ENCODE peak calls at places on chromosomes 6 and 20, in six cellular contexts. One of them, this sample, is unnamed.

GRCh38 chr6:89015971-89016370 is 52.6 kb upstream of the RNGTT start:
- DNase-seq in astrocyte of the spinal cord: no peak
- DNase-seq in A549: no peak
- DNase-seq in GM10248: no peak
- DNase-seq in fibroblast of lung: no peak
- DNase-seq in cardiac fibroblast: no peak
- DNase-seq in this sample: no peak

GRCh38 chr6:34583861-34584604 is 27.9 kb upstream of the SPDEF start:
- DNase-seq in astrocyte of the spinal cord: no peak
- DNase-seq in A549: no peak
- DNase-seq in GM10248: no peak
- DNase-seq in fibroblast of lung: no peak
- DNase-seq in cardiac fibroblast: no peak
- DNase-seq in this sample: no peak

GRCh38 chr6:64932486-64932885 is 774.5 kb downstream of the EYS start:
- DNase-seq in astrocyte of the spinal cord: no peak
- DNase-seq in A549: no peak
- DNase-seq in GM10248: no peak
- DNase-seq in fibroblast of lung: no peak
- DNase-seq in cardiac fibroblast: peak
- DNase-seq in this sample: no peak

GRCh38 chr6:51855310-51856082 is 231.9 kb downstream of the PKHD1 start:
- DNase-seq in astrocyte of the spinal cord: peak
- DNase-seq in A549: peak
- DNase-seq in GM10248: peak
- DNase-seq in fibroblast of lung: peak
- DNase-seq in cardiac fibroblast: peak
- DNase-seq in this sample: peak

GRCh38 chr6:136752554-136752953 is 39.7 kb downstream of the MAP3K5 start:
- DNase-seq in astrocyte of the spinal cord: no peak
- DNase-seq in A549: no peak
- DNase-seq in GM10248: no peak
- DNase-seq in fibroblast of lung: no peak
- DNase-seq in cardiac fibroblast: no peak
- DNase-seq in this sample: no peak

GRCh38 chr6:76703786-76704185 is 631.3 kb upstream of the IMPG1 start:
- DNase-seq in astrocyte of the spinal cord: no peak
- DNase-seq in A549: no peak
- DNase-seq in GM10248: no peak
- DNase-seq in fibroblast of lung: no peak
- DNase-seq in cardiac fibroblast: no peak
- DNase-seq in this sample: no peak

GRCh38 chr6:47321582-47321981 is 11.9 kb upstream of the TNFRSF21 start:
- DNase-seq in astrocyte of the spinal cord: no peak
- DNase-seq in A549: no peak
- DNase-seq in GM10248: no peak
- DNase-seq in fibroblast of lung: no peak
- DNase-seq in cardiac fibroblast: no peak
- DNase-seq in this sample: no peak

GRCh38 chr20:59547596-59547995 is 56.7 kb upstream of the PHACTR3 start:
- DNase-seq in astrocyte of the spinal cord: no peak
- DNase-seq in A549: no peak
- DNase-seq in GM10248: no peak
- DNase-seq in fibroblast of lung: no peak
- DNase-seq in cardiac fibroblast: no peak
- DNase-seq in this sample: no peak

GRCh38 chr6:149934249-149935156 is 7.3 kb upstream of the ULBP2 start:
- DNase-seq in astrocyte of the spinal cord: peak
- DNase-seq in A549: peak
- DNase-seq in GM10248: peak
- DNase-seq in fibroblast of lung: peak
- DNase-seq in cardiac fibroblast: peak
- DNase-seq in this sample: peak

GRCh38 chr6:150004101-150004782 is 21.1 kb downstream of the RAET1L start:
- DNase-seq in astrocyte of the spinal cord: no peak
- DNase-seq in A549: no peak
- DNase-seq in GM10248: peak
- DNase-seq in fibroblast of lung: no peak
- DNase-seq in cardiac fibroblast: no peak
- DNase-seq in this sample: no peak

GRCh38 chr6:112563368-112563767 is 216.2 kb downstream of the RFPL4B start:
- DNase-seq in astrocyte of the spinal cord: peak
- DNase-seq in A549: no peak
- DNase-seq in GM10248: no peak
- DNase-seq in fibroblast of lung: peak
- DNase-seq in cardiac fibroblast: peak
- DNase-seq in this sample: peak

GRCh38 chr6:44256291-44257006 is 879 bp downstream of the SLC35B2 start:
- DNase-seq in astrocyte of the spinal cord: no peak
- DNase-seq in A549: peak
- DNase-seq in GM10248: no peak
- DNase-seq in fibroblast of lung: no peak
- DNase-seq in cardiac fibroblast: no peak
- DNase-seq in this sample: no peak

GRCh38 chr20:20364016-20364746 is 3.7 kb upstream of the INSM1 start:
- DNase-seq in astrocyte of the spinal cord: no peak
- DNase-seq in A549: no peak
- DNase-seq in GM10248: no peak
- DNase-seq in fibroblast of lung: no peak
- DNase-seq in cardiac fibroblast: no peak
- DNase-seq in this sample: no peak

GRCh38 chr6:108748063-108748462 is 100.2 kb upstream of the ARMC2 start:
- DNase-seq in astrocyte of the spinal cord: no peak
- DNase-seq in A549: no peak
- DNase-seq in GM10248: no peak
- DNase-seq in fibroblast of lung: peak
- DNase-seq in cardiac fibroblast: no peak
- DNase-seq in this sample: peak

GRCh38 chr6:100001915-100002388 is 7.9 kb upstream of the MCHR2 start:
- DNase-seq in astrocyte of the spinal cord: peak
- DNase-seq in A549: peak
- DNase-seq in GM10248: peak
- DNase-seq in fibroblast of lung: peak
- DNase-seq in cardiac fibroblast: peak
- DNase-seq in this sample: peak

GRCh38 chr20:24418731-24419130 is 50.7 kb upstream of the SYNDIG1 start:
- DNase-seq in astrocyte of the spinal cord: no peak
- DNase-seq in A549: no peak
- DNase-seq in GM10248: no peak
- DNase-seq in fibroblast of lung: no peak
- DNase-seq in cardiac fibroblast: no peak
- DNase-seq in this sample: no peak

GRCh38 chr6:53059648-53060589 is 5.3 kb upstream of the FBXO9 start:
- DNase-seq in astrocyte of the spinal cord: no peak
- DNase-seq in A549: no peak
- DNase-seq in GM10248: no peak
- DNase-seq in fibroblast of lung: no peak
- DNase-seq in cardiac fibroblast: no peak
- DNase-seq in this sample: no peak

GRCh38 chr6:24831771-24832718 is 33.3 kb upstream of the ARMH2 start:
- DNase-seq in astrocyte of the spinal cord: peak
- DNase-seq in A549: no peak
- DNase-seq in GM10248: no peak
- DNase-seq in fibroblast of lung: peak
- DNase-seq in cardiac fibroblast: no peak
- DNase-seq in this sample: peak

GRCh38 chr20:20683020-20683419 is 29.4 kb downstream of the RALGAPA2 start:
- DNase-seq in astrocyte of the spinal cord: no peak
- DNase-seq in A549: no peak
- DNase-seq in GM10248: no peak
- DNase-seq in fibroblast of lung: no peak
- DNase-seq in cardiac fibroblast: no peak
- DNase-seq in this sample: no peak

GRCh38 chr20:62301773-62302340 is 940 bp upstream of the ADRM1 start:
- DNase-seq in astrocyte of the spinal cord: peak
- DNase-seq in A549: peak
- DNase-seq in GM10248: peak
- DNase-seq in fibroblast of lung: peak
- DNase-seq in cardiac fibroblast: peak
- DNase-seq in this sample: peak

GRCh38 chr6:153167026-153167891 is 36.2 kb upstream of the RGS17 start:
- DNase-seq in astrocyte of the spinal cord: peak
- DNase-seq in A549: peak
- DNase-seq in GM10248: no peak
- DNase-seq in fibroblast of lung: peak
- DNase-seq in cardiac fibroblast: peak
- DNase-seq in this sample: peak

GRCh38 chr6:148500402-148500801 is 157.8 kb downstream of the SASH1 start:
- DNase-seq in astrocyte of the spinal cord: no peak
- DNase-seq in A549: no peak
- DNase-seq in GM10248: no peak
- DNase-seq in fibroblast of lung: no peak
- DNase-seq in cardiac fibroblast: no peak
- DNase-seq in this sample: no peak

GRCh38 chr20:56513807-56514150 is 10.8 kb upstream of the FAM209A start:
- DNase-seq in astrocyte of the spinal cord: no peak
- DNase-seq in A549: no peak
- DNase-seq in GM10248: no peak
- DNase-seq in fibroblast of lung: no peak
- DNase-seq in cardiac fibroblast: no peak
- DNase-seq in this sample: no peak

GRCh38 chr6:38067263-38067980 is 247.9 kb downstream of the ZFAND3 start:
- DNase-seq in astrocyte of the spinal cord: no peak
- DNase-seq in A549: no peak
- DNase-seq in GM10248: no peak
- DNase-seq in fibroblast of lung: no peak
- DNase-seq in cardiac fibroblast: no peak
- DNase-seq in this sample: no peak

GRCh38 chr6:37103169-37104039 is 66.5 kb upstream of the PIM1 start:
- DNase-seq in astrocyte of the spinal cord: no peak
- DNase-seq in A549: peak
- DNase-seq in GM10248: no peak
- DNase-seq in fibroblast of lung: peak
- DNase-seq in cardiac fibroblast: peak
- DNase-seq in this sample: no peak

GRCh38 chr20:32281711-32282110 is 4.3 kb downstream of the KIF3B start:
- DNase-seq in astrocyte of the spinal cord: no peak
- DNase-seq in A549: no peak
- DNase-seq in GM10248: no peak
- DNase-seq in fibroblast of lung: no peak
- DNase-seq in cardiac fibroblast: no peak
- DNase-seq in this sample: no peak

GRCh38 chr6:131084982-131085381 is 21.9 kb upstream of the EPB41L2 start:
- DNase-seq in astrocyte of the spinal cord: no peak
- DNase-seq in A549: no peak
- DNase-seq in GM10248: no peak
- DNase-seq in fibroblast of lung: no peak
- DNase-seq in cardiac fibroblast: no peak
- DNase-seq in this sample: no peak
- TF ChIP-seq CTCF in astrocyte of the spinal cord: peak
- TF ChIP-seq CTCF in A549: no peak
- TF ChIP-seq CTCF in GM10248: no peak
- TF ChIP-seq CTCF in fibroblast of lung: no peak
- TF ChIP-seq CTCF in cardiac fibroblast: no peak
- TF ChIP-seq CTCF in this sample: peak

GRCh38 chr6:82416346-82416745 is 52.7 kb downstream of the TPBG start:
- DNase-seq in astrocyte of the spinal cord: no peak
- DNase-seq in A549: no peak
- DNase-seq in GM10248: no peak
- DNase-seq in fibroblast of lung: no peak
- DNase-seq in cardiac fibroblast: no peak
- DNase-seq in this sample: no peak
- TF ChIP-seq CTCF in astrocyte of the spinal cord: no peak
- TF ChIP-seq CTCF in A549: no peak
- TF ChIP-seq CTCF in GM10248: no peak
- TF ChIP-seq CTCF in fibroblast of lung: no peak
- TF ChIP-seq CTCF in cardiac fibroblast: no peak
- TF ChIP-seq CTCF in this sample: no peak

GRCh38 chr6:71199796-71200195 is 88.8 kb upstream of the OGFRL1 start:
- DNase-seq in astrocyte of the spinal cord: no peak
- DNase-seq in A549: no peak
- DNase-seq in GM10248: no peak
- DNase-seq in fibroblast of lung: no peak
- DNase-seq in cardiac fibroblast: no peak
- DNase-seq in this sample: no peak
- TF ChIP-seq CTCF in astrocyte of the spinal cord: no peak
- TF ChIP-seq CTCF in A549: no peak
- TF ChIP-seq CTCF in GM10248: no peak
- TF ChIP-seq CTCF in fibroblast of lung: no peak
- TF ChIP-seq CTCF in cardiac fibroblast: no peak
- TF ChIP-seq CTCF in this sample: no peak

GRCh38 chr6:134451529-134451928 is 133.6 kb upstream of the SGK1 start:
- DNase-seq in astrocyte of the spinal cord: no peak
- DNase-seq in A549: no peak
- DNase-seq in GM10248: no peak
- DNase-seq in fibroblast of lung: no peak
- DNase-seq in cardiac fibroblast: no peak
- DNase-seq in this sample: no peak
- TF ChIP-seq CTCF in astrocyte of the spinal cord: no peak
- TF ChIP-seq CTCF in A549: no peak
- TF ChIP-seq CTCF in GM10248: no peak
- TF ChIP-seq CTCF in fibroblast of lung: no peak
- TF ChIP-seq CTCF in cardiac fibroblast: no peak
- TF ChIP-seq CTCF in this sample: no peak